ENCODE peak calls at places on chromosomes 7 and 10, in five cellular contexts. Q, V, T, S and A are unnamed samples.

GRCh38 chr7:46383605-46384004 is 462.5 kb upstream of the IGFBP3 start:
- DNase-seq in V (no peak), Q (no peak), S (no peak), T (no peak), A (no peak)

GRCh38 chr7:5396542-5396941 is 27.1 kb downstream of the TNRC18 start:
- DNase-seq in T (no peak), Q (no peak), S (peak; percentile 45), V (no peak), A (peak; percentile 88)

GRCh38 chr7:28078036-28078901 is 102.3 kb downstream of the JAZF1 start:
- DNase-seq in T (peak; percentile 56), Q (no peak), S (no peak), V (no peak), A (no peak)

GRCh38 chr7:28953628-28954027 is 4.5 kb downstream of the TRIL start:
- DNase-seq in T (no peak), S (no peak), Q (no peak), V (no peak), A (no peak)

GRCh38 chr7:139822855-139823254 is 6.2 kb upstream of the TBXAS1 start:
- DNase-seq in Q (no peak), S (no peak), T (no peak), V (no peak), A (no peak)

GRCh38 chr7:39016609-39017008 is 38.9 kb downstream of the POU6F2 start:
- DNase-seq in S (peak; percentile 31), T (no peak), Q (no peak), V (no peak), A (no peak)

GRCh38 chr7:87432536-87432935 is 42.9 kb downstream of the ABCB4 start:
- DNase-seq in V (no peak), S (no peak), T (no peak), Q (no peak), A (no peak)

GRCh38 chr7:14902589-14902963 is at the start of gene DGKB:
- DNase-seq in S (no peak), T (no peak), V (no peak), Q (no peak), A (peak; percentile 16)

GRCh38 chr10:91805110-91805825 is 7.0 kb downstream of the TNKS2 start:
- DNase-seq in Q (no peak), S (no peak), V (no peak), T (no peak), A (no peak)

GRCh38 chr10:51074238-51075028 is at the start of gene PRKG1:
- DNase-seq in V (peak; percentile 91), T (no peak), S (peak; percentile 75), Q (no peak), A (peak; percentile 79)

DNA sequence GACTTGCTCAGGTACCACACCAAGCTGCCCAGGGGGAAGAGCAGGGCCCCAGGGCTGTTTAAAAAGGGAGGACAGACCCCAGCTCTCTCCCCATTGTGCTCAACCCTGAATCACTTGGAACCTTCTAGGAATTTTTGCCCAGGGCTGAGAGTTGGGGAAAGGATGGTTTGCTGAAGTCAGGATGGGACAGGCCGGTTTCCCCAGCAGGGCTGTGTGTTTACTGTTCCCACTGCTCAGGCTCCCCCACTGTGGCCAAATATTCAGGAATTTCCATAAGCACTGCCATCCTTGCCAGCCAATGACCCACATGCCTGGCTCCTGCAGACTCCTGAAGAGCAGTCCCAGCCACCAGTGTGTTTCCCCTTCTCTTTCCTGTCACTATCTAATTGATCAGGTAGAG is 120.7 kb downstream of the WDFY4 start:
- DNase-seq in S (no peak), V (no peak), Q (no peak), T (no peak), A (no peak)
- H3K27ac ChIP-seq in S (no peak overlapping the region), V (no peak overlapping the region), Q (no peak overlapping the region), T (no peak overlapping the region), A (peak overlapping the region; percentile 50)

DNA sequence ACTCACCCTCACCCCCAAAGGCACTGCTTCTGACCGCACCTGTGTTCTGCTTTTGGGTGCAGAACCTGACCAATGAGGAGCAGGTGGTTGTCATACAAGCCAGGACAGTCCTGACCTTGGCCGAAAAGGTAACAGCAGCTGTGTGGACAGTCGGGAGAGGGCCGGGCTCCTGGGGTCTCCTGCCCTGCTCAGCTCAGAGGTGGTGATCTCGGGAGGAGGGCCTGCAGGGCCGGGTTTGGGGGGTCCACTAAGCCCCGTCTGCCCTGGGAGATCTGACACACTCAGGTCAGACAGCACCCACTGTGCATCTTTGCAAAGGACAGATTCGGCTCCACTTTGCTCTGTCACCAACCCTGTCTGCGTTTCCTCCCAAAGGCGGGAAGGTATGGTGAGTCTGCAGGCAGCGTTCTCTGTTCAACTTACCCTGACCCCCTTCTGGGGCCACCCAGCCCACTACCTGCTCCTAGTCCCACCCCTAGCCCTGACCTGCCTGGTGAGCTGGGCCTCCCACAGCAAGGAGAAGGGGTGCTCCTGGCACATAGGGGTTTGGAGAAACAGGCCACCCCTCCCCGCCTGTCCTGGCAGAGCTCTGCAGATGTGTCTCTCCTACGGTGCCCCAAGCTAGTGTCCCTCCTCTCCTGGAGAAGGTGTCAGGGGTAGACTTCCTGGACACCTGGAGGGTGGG is 33.7 kb upstream of the DPYSL4 start:
- DNase-seq in Q (no peak), T (no peak), V (no peak), S (no peak), A (peak; percentile 72)
- TF ChIP-seq POLR2AphosphoS5 in Q (no peak), T (no peak), V (no peak), S (no peak), A (no peak)

GRCh38 chr7:151088019-151088855 is 2.0 kb downstream of the AGAP3 start:
- DNase-seq in Q (no peak), S (no peak), V (no peak), T (peak; percentile 58), A (no peak)
- H3K27ac ChIP-seq in Q (no peak overlapping the region), S (peak overlapping the region; percentile 83), V (peak overlapping the region; percentile 88), T (peak overlapping the region; percentile 81), A (peak overlapping the region; percentile 82)

GRCh38 chr10:109773818-109774440 is 149.4 kb downstream of the XPNPEP1 start:
- DNase-seq in S (no peak), T (peak; percentile 30), Q (no peak), V (no peak), A (no peak)

GRCh38 chr10:109773288-109773687 is 150.0 kb downstream of the XPNPEP1 start:
- DNase-seq in Q (no peak), S (no peak), T (no peak), V (no peak), A (no peak)

GRCh38 chr10:109765838-109766237 is 157.5 kb downstream of the XPNPEP1 start:
- DNase-seq in Q (no peak), V (no peak), S (no peak), T (no peak), A (no peak)

DNA sequence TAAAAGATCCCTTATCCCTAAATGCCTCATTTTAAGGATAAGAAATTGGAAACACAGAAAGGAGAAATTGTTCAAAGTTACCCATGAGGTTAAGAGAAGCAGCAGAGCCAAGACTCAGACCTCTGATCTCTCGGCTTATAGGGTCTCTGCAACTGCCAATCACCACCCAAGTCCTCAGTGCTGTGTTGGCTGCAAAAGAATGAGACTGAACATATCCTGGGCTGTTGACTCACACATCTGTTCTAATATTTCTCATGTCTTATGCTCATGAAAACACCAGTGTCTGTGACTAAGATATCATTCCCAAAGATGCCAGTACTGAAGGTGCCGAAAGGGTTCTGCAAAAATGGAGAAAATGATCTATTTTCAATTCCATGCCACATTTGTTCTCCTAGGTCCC is 153.3 kb downstream of the XPNPEP1 start:
- DNase-seq in T (no peak), Q (no peak), V (no peak), S (no peak), A (no peak)
- TF ChIP-seq POLR2AphosphoS5 in T (no peak), Q (no peak), V (no peak), S (no peak), A (no peak)

DNA sequence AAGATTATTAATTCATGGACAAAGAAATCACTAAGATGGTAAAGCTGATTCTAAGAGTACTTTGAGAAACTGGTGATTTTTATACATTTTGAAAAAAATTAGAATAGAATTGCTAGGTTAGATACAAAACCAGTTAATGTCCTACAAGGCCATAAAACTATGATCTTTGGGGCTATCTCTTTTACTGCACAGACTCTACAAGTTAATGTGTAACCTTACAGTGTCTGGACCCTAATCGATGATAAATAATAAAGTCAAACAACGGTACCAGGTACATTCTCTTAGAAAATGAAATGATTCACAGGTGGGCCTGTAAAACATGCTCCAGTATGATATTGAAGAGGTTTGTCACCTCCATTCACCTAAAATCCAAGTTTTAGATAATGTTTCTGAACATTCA is 199.8 kb upstream of the LYZL1 start:
- DNase-seq in Q (no peak), V (no peak), S (no peak), T (no peak), A (no peak)
- H3K27ac ChIP-seq in Q (no peak overlapping the region), V (no peak overlapping the region), S (no peak overlapping the region), T (no peak overlapping the region), A (no peak overlapping the region)

DNA sequence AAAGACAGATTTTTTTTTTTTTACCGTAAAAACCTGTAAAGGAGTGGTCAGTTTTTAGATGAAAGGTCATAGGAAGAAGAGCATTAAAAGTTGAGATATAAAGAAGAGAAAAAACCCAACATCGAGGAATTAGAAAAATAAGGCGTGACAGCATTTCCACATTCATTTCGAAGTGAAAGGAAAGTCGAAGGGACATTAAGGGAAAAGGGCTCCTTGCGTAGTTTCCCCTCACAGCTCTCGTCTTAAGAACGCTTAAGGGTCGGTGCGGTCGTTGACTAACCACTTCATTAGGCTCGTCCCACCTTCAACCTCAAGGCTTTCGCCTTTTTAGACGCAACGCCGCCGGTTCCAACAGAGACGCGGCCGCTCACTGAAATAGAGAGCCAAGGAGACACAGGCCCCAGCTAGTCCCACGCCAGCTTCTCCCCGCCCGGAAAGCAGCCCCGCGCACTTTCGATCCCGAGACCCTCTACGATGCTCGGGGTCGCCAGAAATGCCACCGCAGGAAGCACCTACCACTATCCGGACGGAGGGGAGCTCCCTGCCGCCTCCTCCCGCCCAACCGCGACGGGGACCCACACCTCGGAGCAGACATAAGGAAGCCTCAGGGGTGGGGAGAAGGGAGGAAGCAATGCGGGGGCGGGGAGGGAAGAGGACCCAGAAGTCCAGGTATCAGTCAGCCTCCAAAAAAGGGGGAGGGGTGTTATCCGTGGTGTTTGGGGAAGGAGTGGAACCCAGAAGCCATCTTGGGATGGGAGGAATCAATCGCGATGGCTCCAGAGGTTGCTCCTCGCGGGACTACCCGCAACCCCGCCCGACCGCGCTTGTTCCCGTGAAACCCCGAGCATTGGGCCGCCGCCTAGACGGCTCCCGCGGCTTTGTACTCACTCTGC is 634 bp downstream of the TRA2A start:
- DNase-seq in Q (no peak), V (peak; percentile 82), T (peak; percentile 81), S (peak; percentile 60), A (peak; percentile 91)
- TF ChIP-seq POLR2AphosphoS5 in Q (no peak), V (no peak), T (no peak), S (no peak), A (no peak)